ENCODE peak calls at places on chromosomes 5 and 9, in six cellular contexts. M, H, U, Z, O and R are unnamed samples.

GRCh38 chr5:3058930-3059329 is 307.5 kb upstream of the IRX2 start:
- DNase-seq in M (no peak), H (no peak), U (no peak), Z (no peak), O (no peak), R (no peak)

GRCh38 chr9:85142461-85143401 is 473.2 kb downstream of the NTRK2 start:
- DNase-seq in M (no peak), H (no peak), U (no peak), Z (peak), O (peak), R (no peak)

GRCh38 chr9:133876144-133876543 is 116.0 kb downstream of the VAV2 start:
- DNase-seq in M (no peak), H (no peak), U (peak), Z (no peak), O (no peak), R (no peak)

GRCh38 chr5:103829585-103829984 is 267.0 kb upstream of the NUDT12 start:
- DNase-seq in M (no peak), H (no peak), U (peak), Z (no peak), O (no peak), R (no peak)

GRCh38 chr5:3595102-3595961 is at the start of gene IRX1:
- DNase-seq in M (no peak), H (no peak), U (peak), Z (peak), O (no peak), R (no peak)

GRCh38 chr5:121987685-121988073 is 25.9 kb downstream of the SRFBP1 start:
- DNase-seq in M (no peak), H (no peak), U (no peak), Z (no peak), O (no peak), R (no peak)

GRCh38 chr5:173509060-173509459 is 107.4 kb downstream of the BOD1 start:
- DNase-seq in M (no peak), H (no peak), U (no peak), Z (no peak), O (no peak), R (no peak)

GRCh38 chr5:4230905-4231561 is 635.4 kb downstream of the IRX1 start:
- DNase-seq in M (no peak), H (no peak), U (peak), Z (no peak), O (no peak), R (no peak)

GRCh38 chr5:42612997-42613396 is 143.6 kb upstream of the CCDC152 start:
- DNase-seq in M (no peak), H (no peak), U (no peak), Z (no peak), O (no peak), R (no peak)

GRCh38 chr5:41157272-41157671 is 56.1 kb downstream of the C6 start:
- DNase-seq in M (no peak), H (no peak), U (no peak), Z (no peak), O (no peak), R (no peak)

GRCh38 chr9:77534376-77535057 is 113.6 kb downstream of the GNA14 start:
- DNase-seq in M (no peak), H (no peak), U (peak), Z (no peak), O (no peak), R (no peak)

GRCh38 chr5:180628827-180629702 is 20.3 kb downstream of the FLT4 start:
- DNase-seq in M (no peak), H (no peak), U (no peak), Z (no peak), O (no peak), R (no peak)

GRCh38 chr5:32332971-32333370 is 20.2 kb upstream of the MTMR12 start:
- DNase-seq in M (no peak), H (no peak), U (no peak), Z (no peak), O (no peak), R (no peak)

GRCh38 chr9:124665391-124666058 is 105.6 kb downstream of the NR6A1 start:
- DNase-seq in M (no peak), H (peak), U (no peak), Z (peak), O (no peak), R (no peak)

GRCh38 chr9:13034696-13035006 is 244.8 kb downstream of the MPDZ start:
- DNase-seq in M (no peak), H (no peak), U (no peak), Z (no peak), O (no peak), R (no peak)

GRCh38 chr5:76521240-76521758 is 101.9 kb downstream of the F2RL2 start:
- DNase-seq in M (no peak), H (no peak), U (no peak), Z (no peak), O (no peak), R (no peak)

GRCh38 chr5:32540446-32540845 is 44.9 kb upstream of the SUB1 start:
- DNase-seq in M (no peak), H (no peak), U (no peak), Z (no peak), O (no peak), R (no peak)

GRCh38 chr5:134527156-134527960 is 1.9 kb downstream of the JADE2 start:
- DNase-seq in M (peak), H (no peak), U (peak), Z (peak), O (peak), R (no peak)

GRCh38 chr9:133883356-133883755 is 108.8 kb downstream of the VAV2 start:
- DNase-seq in M (no peak), H (no peak), U (no peak), Z (no peak), O (no peak), R (no peak)

GRCh38 chr5:142303576-142303975 is 21.2 kb downstream of the SPRY4 start:
- DNase-seq in M (no peak), H (no peak), U (no peak), Z (no peak), O (no peak), R (no peak)

GRCh38 chr5:122101636-122102285 is 23.7 kb upstream of the LOX start:
- DNase-seq in M (no peak), H (no peak), U (no peak), Z (peak), O (no peak), R (no peak)

GRCh38 chr5:113081881-113082546 is 105.4 kb downstream of the DCP2 start:
- DNase-seq in M (no peak), H (no peak), U (no peak), Z (no peak), O (no peak), R (peak)

GRCh38 chr5:173397531-173397930 is 69.3 kb upstream of the STC2 start:
- DNase-seq in M (no peak), H (no peak), U (no peak), Z (no peak), O (no peak), R (no peak)

GRCh38 chr5:1052076-1052475 is 43.5 kb downstream of the NKD2 start:
- DNase-seq in M (peak), H (no peak), U (no peak), Z (no peak), O (peak), R (no peak)

GRCh38 chr9:13552606-13553215 is 273.2 kb upstream of the MPDZ start:
- DNase-seq in M (no peak), H (no peak), U (no peak), Z (no peak), O (no peak), R (no peak)

GRCh38 chr5:37428044-37428443 is 48.9 kb downstream of the WDR70 start:
- DNase-seq in M (no peak), H (no peak), U (no peak), Z (no peak), O (no peak), R (no peak)

GRCh38 chr9:4417578-4418325 is 72.5 kb upstream of the SLC1A1 start:
- DNase-seq in M (no peak), H (peak), U (no peak), Z (no peak), O (no peak), R (no peak)

GRCh38 chr9:106892632-106893031 is 29.7 kb downstream of the ZNF462 start:
- DNase-seq in M (no peak), H (peak), U (peak), Z (peak), O (peak), R (peak)

GRCh38 chr9:116647515-116647809 is 39.6 kb upstream of the TRIM32 start:
- DNase-seq in M (no peak), H (no peak), U (no peak), Z (no peak), O (peak), R (no peak)

GRCh38 chr5:160905285-160905684 is 53.3 kb upstream of the ATP10B start:
- DNase-seq in M (no peak), H (no peak), U (no peak), Z (no peak), O (no peak), R (no peak)

GRCh38 chr5:133746834-133747233 is 134.5 kb upstream of the FSTL4 start:
- DNase-seq in M (no peak), H (no peak), U (peak), Z (no peak), O (no peak), R (no peak)

DNA sequence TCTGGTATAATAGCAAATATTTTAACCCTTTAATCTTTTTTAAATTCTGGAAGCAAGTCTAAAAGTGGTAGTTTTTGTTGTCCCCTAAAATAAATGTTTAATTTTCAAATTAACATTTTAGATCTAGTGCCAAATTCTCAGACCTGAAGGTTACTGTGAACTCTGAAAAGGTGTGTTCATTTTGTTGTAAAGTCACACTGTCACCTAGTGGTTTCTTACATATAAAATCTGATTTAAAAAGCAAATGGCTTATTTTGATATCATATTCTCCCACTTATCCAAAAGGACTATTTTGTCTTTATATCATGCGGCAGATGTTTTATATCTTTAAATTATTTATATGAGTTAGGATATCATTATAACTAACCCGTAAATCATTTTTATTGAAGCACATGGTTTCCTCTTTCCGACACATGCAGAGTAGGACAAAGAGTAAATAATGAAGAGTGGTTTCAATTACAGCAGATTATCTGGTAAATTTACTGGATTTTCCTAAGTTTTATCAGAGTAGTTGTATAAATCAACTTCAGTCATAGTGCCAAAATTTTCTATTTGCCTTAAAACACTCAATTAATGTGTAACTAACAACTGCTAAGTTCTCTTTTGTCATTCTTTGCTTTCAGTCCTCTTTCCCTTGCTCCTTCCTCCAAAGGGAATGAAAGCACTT is 189.4 kb downstream of the COX7C start:
- DNase-seq in M (no peak), H (no peak), U (no peak), Z (peak), O (no peak), R (no peak)
- TF ChIP-seq CTCF in M (no peak), H (no peak), U (no peak), Z (peak), O (no peak), R (no peak)

GRCh38 chr5:169226904-169227303 is 74.0 kb downstream of the SLIT3 start:
- DNase-seq in M (no peak), H (no peak), U (no peak), Z (no peak), O (no peak), R (no peak)
- TF ChIP-seq CTCF in M (no peak), H (no peak), U (no peak), Z (no peak), O (no peak), R (no peak)

GRCh38 chr5:92678576-92679105 is 902.4 kb downstream of the NR2F1-AS1 start:
- DNase-seq in M (no peak), H (no peak), U (no peak), Z (no peak), O (no peak), R (no peak)
- TF ChIP-seq CTCF in M (no peak), H (no peak), U (no peak), Z (peak), O (no peak), R (peak)

DNA sequence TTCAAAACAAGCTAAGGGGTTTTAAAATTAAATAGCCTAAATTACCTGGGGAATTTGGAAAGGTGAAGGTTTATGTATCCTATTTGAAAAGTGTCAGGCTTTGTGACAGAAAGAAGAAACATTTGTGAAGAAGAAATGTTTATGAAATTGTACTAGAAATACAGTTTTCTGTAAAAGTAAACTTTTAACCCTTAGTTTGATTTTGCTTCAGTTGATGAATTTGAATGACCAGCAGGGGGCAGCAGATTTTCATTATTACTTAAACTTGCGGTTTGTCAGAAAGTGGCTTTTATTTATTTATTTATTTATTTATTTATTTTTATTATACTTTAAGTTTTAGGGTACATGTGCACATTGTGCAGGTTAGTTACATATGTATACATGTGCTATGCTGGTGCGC is 58.1 kb downstream of the NNT start:
- DNase-seq in M (no peak), H (no peak), U (peak), Z (peak), O (no peak), R (no peak)
- TF ChIP-seq CTCF in M (no peak), H (no peak), U (peak), Z (peak), O (peak), R (peak)

DNA sequence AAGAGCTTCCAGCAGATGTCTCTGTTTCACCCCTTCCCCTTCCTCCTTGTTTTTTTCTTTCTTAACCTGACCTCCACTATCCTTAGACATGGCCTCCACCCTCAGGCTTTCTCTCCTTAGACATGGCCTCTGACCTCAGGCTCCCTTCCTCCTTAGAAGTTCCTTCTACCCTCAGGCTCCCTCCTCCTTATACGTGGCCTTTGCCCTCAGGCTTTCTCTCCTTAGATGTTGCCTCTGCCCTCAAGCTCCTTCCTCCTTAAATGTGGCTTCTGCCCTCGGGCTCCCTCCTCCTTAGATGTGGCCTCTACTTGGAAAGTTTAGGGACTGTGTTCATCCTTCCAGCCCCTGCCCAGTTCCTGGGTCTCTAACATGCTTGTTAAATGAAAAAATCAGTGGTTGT is 180.4 kb upstream of the S1PR3 start:
- DNase-seq in M (no peak), H (no peak), U (no peak), Z (no peak), O (no peak), R (no peak)
- TF ChIP-seq CTCF in M (no peak), H (no peak), U (no peak), Z (no peak), O (no peak), R (no peak)

DNA sequence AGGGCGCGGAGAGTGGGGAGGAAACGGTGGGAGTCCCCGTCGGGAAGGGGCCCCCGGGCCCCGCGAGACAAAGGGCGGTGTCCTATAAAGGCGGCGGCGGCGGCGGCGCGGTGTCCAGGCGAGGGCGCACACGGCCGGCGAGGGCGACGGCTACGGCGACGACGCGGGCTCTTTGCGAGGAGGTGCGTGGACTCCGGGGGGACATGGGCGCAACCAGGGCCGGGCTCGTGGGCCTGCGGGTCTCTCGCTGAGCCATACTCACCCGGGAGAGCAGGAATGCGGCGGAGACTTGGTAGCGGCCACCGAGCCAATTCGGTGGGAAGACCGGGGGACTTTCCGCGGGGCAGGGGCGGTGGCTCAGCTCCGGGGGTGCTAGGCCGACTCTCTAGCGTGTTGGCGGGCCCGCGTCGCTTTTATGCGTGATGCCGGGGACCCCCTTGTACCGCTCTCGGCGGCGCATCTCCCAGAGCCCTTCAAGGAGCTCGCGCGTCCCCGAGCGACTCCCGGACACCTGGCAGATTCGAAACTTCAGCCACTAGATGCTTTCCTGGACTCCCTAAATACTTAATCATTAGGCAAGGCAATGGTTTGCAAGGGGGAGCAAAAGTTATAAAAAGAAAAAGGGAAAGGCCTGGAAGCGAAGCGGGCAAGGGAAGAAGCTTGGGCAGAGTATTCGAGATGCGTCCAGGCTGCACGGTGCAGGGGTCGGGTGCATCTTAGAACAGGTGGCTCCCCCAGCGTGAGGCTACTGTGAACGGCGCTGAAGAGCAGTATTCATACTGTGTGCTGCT is 5.9 kb upstream of the TAL2 start:
- DNase-seq in M (no peak), H (no peak), U (peak), Z (peak), O (peak), R (no peak)
- TF ChIP-seq CTCF in M (no peak), H (no peak), U (no peak), Z (peak), O (peak), R (no peak)

GRCh38 chr9:131798166-131798565 is 58.3 kb upstream of the RAPGEF1 start:
- DNase-seq in M (no peak), H (no peak), U (no peak), Z (no peak), O (no peak), R (no peak)

GRCh38 chr9:131800366-131800765 is 60.5 kb upstream of the RAPGEF1 start:
- DNase-seq in M (no peak), H (no peak), U (no peak), Z (no peak), O (no peak), R (no peak)

GRCh38 chr9:131801811-131802210 is 61.9 kb upstream of the RAPGEF1 start:
- DNase-seq in M (no peak), H (no peak), U (peak), Z (no peak), O (no peak), R (no peak)

GRCh38 chr9:131799177-131799823 is 59.4 kb upstream of the RAPGEF1 start:
- DNase-seq in M (no peak), H (no peak), U (peak), Z (peak), O (peak), R (peak)

DNA sequence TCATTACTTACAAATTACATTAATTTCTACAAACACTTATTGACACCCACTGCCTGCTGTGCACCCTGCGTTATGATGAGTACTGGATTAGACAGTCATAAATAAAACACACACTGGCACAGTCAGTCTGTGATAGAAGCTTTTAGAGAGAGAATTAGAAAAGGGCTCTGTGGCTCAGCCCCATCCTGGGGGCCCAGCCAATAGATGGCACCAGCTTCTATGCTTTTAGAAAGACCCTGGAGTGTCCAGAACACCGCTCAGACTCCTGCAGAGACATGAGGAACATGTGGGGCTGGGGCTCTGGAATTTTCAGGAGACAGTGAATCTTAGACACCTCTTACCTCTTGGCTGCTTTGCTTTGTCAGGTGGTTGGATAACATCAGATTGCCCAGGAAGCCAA is 61.0 kb upstream of the RAPGEF1 start:
- DNase-seq in M (no peak), H (no peak), U (no peak), Z (no peak), O (no peak), R (no peak)
- TF ChIP-seq CTCF in M (no peak), H (no peak), U (no peak), Z (no peak), O (no peak), R (no peak)